ENCODE peak calls at places on chromosome 15, in four cellular contexts. One of them, this sample, is unnamed.

GRCh38 chr15:74240002-74240568 is 4.0 kb downstream of the CCDC33 start:
- DNase-seq in CD8-positive, alpha-beta T cell: no peak
- DNase-seq in neural crest cell: no peak
- DNase-seq in MCF 10A: peak; percentile 99
- DNase-seq in this sample: no peak

GRCh38 chr15:89307046-89307587 is 27.5 kb downstream of the POLG start:
- DNase-seq in CD8-positive, alpha-beta T cell: no peak
- DNase-seq in neural crest cell: no peak
- DNase-seq in MCF 10A: peak; percentile 13
- DNase-seq in this sample: no peak

GRCh38 chr15:71921191-71921590 is 110.8 kb downstream of the NR2E3 start:
- DNase-seq in CD8-positive, alpha-beta T cell: no peak
- DNase-seq in neural crest cell: no peak
- DNase-seq in MCF 10A: no peak
- DNase-seq in this sample: no peak

GRCh38 chr15:88032787-88033186 is 223.8 kb downstream of the NTRK3 start:
- DNase-seq in CD8-positive, alpha-beta T cell: no peak
- DNase-seq in neural crest cell: no peak
- DNase-seq in MCF 10A: no peak
- DNase-seq in this sample: no peak

GRCh38 chr15:64991536-64992135 is 1.9 kb upstream of the SPG21 start:
- DNase-seq in CD8-positive, alpha-beta T cell: no peak
- DNase-seq in neural crest cell: no peak
- DNase-seq in MCF 10A: no peak
- DNase-seq in this sample: no peak

GRCh38 chr15:90889313-90889730 is 5.0 kb downstream of the FES start:
- DNase-seq in CD8-positive, alpha-beta T cell: peak; percentile 57
- DNase-seq in neural crest cell: no peak
- DNase-seq in MCF 10A: no peak
- DNase-seq in this sample: peak; percentile 44

GRCh38 chr15:30895461-30896210 is 8.1 kb upstream of the FAN1 start:
- DNase-seq in CD8-positive, alpha-beta T cell: no peak
- DNase-seq in neural crest cell: no peak
- DNase-seq in MCF 10A: no peak
- DNase-seq in this sample: no peak

GRCh38 chr15:74257105-74257504 is 21.0 kb downstream of the CCDC33 start:
- DNase-seq in CD8-positive, alpha-beta T cell: no peak
- DNase-seq in neural crest cell: no peak
- DNase-seq in MCF 10A: no peak
- DNase-seq in this sample: no peak

GRCh38 chr15:48695088-48695834 is 49.8 kb upstream of the FBN1 start:
- DNase-seq in CD8-positive, alpha-beta T cell: no peak
- DNase-seq in neural crest cell: no peak
- DNase-seq in MCF 10A: peak; percentile 59
- DNase-seq in this sample: no peak

GRCh38 chr15:33152502-33153109 is 41.9 kb downstream of the FMN1 start:
- DNase-seq in CD8-positive, alpha-beta T cell: no peak
- DNase-seq in neural crest cell: no peak
- DNase-seq in MCF 10A: peak; percentile 55
- DNase-seq in this sample: no peak

GRCh38 chr15:84919268-84919667 is 34.8 kb downstream of the SLC28A1 start:
- DNase-seq in CD8-positive, alpha-beta T cell: no peak
- DNase-seq in neural crest cell: no peak
- DNase-seq in MCF 10A: no peak
- DNase-seq in this sample: no peak

DNA sequence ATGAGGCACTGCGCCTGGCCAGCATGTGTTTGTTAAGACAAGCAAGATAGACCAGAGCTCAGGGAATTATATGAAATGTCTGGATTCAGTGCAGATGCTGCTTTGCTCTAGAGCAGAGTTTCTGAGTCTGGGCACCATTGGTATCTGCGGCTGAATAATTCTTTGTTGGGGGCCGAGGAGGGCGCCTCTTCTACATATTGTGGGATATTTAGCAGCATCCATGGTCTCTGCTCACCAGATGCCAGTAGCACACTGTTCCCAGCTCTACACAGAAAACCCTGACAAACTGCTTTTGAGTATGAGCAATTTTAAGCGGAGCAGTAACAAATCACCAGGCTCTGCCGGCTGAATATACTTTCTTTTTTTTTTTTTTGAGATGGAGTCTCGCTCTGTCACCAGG is 3.6 kb upstream of the LDHAL6B start:
- DNase-seq in CD8-positive, alpha-beta T cell: no peak
- DNase-seq in neural crest cell: no peak
- DNase-seq in MCF 10A: no peak
- DNase-seq in this sample: no peak
- TF ChIP-seq CTCF in CD8-positive, alpha-beta T cell: no peak
- TF ChIP-seq CTCF in neural crest cell: no peak
- TF ChIP-seq CTCF in MCF 10A: no peak
- TF ChIP-seq CTCF in this sample: no peak

GRCh38 chr15:79194386-79194785 is 88.1 kb upstream of the ANKRD34C start:
- DNase-seq in CD8-positive, alpha-beta T cell: no peak
- DNase-seq in neural crest cell: no peak
- DNase-seq in MCF 10A: no peak
- DNase-seq in this sample: no peak

GRCh38 chr15:79193157-79193948 is 89.2 kb upstream of the ANKRD34C start:
- DNase-seq in CD8-positive, alpha-beta T cell: no peak
- DNase-seq in neural crest cell: no peak
- DNase-seq in MCF 10A: no peak
- DNase-seq in this sample: no peak

GRCh38 chr15:79197285-79197684 is 85.2 kb upstream of the ANKRD34C start:
- DNase-seq in CD8-positive, alpha-beta T cell: no peak
- DNase-seq in neural crest cell: no peak
- DNase-seq in MCF 10A: no peak
- DNase-seq in this sample: no peak

GRCh38 chr15:79195239-79195638 is 87.3 kb upstream of the ANKRD34C start:
- DNase-seq in CD8-positive, alpha-beta T cell: no peak
- DNase-seq in neural crest cell: no peak
- DNase-seq in MCF 10A: no peak
- DNase-seq in this sample: no peak

DNA sequence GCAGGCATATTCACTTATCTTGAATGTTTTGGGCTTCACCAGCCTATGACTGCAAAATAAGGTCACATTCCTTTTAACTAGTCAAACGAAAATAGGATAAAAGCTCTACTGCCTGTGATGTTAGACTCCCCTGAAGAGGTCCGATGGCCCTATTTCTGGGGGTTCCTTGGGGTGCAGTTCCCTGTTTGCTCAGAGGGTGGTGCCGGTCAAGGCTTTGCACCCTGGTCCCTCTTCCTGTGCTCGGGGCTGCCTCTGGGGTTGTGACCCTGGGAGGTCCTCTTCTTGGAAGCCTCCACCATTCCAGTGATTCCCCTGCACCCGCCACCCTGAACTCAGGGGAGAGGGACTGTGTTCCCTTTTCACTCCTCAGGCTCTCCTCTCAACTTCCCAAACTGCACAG is 86.7 kb upstream of the ANKRD34C start:
- DNase-seq in CD8-positive, alpha-beta T cell: no peak
- DNase-seq in neural crest cell: no peak
- DNase-seq in MCF 10A: no peak
- DNase-seq in this sample: no peak
- TF ChIP-seq CTCF in CD8-positive, alpha-beta T cell: no peak
- TF ChIP-seq CTCF in neural crest cell: no peak
- TF ChIP-seq CTCF in MCF 10A: no peak
- TF ChIP-seq CTCF in this sample: no peak

DNA sequence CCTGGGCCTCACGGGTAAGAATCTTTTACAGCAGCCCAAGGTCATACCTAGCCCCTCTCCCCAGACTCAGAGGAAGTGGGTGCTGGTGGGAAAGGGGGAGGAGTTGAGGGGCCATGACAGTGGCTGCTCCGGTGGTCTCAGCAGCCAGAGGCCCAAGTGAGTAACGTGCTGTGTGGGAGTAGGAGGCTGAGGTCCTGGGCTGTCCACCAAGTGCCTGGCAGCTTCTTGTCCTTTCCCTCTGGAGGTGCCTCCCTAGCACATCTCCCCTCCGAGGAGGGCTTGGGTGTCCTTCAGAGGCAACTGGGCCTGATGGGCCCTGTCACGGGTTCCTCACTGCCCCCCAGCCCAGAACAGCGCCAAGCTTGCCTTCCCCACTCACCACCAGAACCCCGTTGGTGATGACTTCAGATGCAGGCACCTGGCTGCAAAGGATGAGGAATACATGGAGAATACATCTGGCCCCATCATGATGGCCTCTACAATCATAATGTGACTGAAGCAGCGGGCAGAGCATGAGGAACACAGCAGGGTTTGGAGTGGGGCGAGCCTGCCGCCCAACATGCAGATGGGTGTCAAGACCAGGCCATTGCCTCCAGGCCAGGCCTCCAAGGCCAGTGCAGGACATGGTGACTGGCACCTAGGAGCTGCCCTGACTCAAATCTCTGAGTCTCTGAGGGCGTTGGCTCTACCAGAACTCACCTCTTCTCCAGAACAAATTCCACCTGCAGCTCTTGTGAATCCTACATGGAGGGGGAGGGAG is 3.3 kb downstream of the PLA2G4F start:
- DNase-seq in CD8-positive, alpha-beta T cell: no peak
- DNase-seq in neural crest cell: no peak
- DNase-seq in MCF 10A: no peak
- DNase-seq in this sample: no peak
- TF ChIP-seq CTCF in CD8-positive, alpha-beta T cell: no peak
- TF ChIP-seq CTCF in neural crest cell: no peak
- TF ChIP-seq CTCF in MCF 10A: no peak
- TF ChIP-seq CTCF in this sample: no peak

DNA sequence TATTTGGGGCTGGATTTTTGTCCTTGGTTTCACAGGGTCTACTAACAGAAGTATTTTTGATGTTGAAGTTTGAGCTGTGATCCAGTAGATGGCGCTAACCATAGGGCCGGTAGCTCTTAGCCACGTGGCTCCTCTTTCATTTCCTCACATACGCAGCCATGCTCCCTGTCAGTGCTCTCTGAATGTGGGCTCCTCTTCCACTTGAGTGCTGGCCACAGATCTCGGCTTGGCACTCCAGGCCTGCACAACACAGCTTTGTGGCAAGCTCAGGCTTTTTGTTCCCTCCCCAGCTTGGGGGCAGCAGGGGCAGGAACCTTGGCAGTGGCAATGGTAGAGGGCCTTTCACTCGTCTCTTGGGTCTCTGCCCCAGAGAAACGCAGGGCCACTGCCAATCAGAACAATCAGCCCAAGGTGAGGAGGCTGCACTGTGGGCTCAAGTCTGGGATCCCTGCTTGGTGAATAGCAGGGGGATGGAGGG is 18.6 kb upstream of the DNAAF4 start:
- DNase-seq in CD8-positive, alpha-beta T cell: no peak
- DNase-seq in neural crest cell: no peak
- DNase-seq in MCF 10A: peak; percentile 56
- DNase-seq in this sample: no peak
- TF ChIP-seq CTCF in CD8-positive, alpha-beta T cell: no peak
- TF ChIP-seq CTCF in neural crest cell: peak; percentile 66
- TF ChIP-seq CTCF in MCF 10A: peak; percentile 42
- TF ChIP-seq CTCF in this sample: peak; percentile 71